ENCODE peak calls at places on chromosomes 13 and 19, in six cellular contexts. N, P, I, A, F and K are unnamed samples.

GRCh38 chr13:59145381-59145780 is 1018.3 kb downstream of the DIAPH3 start:
- DNase-seq in N (no peak), P (no peak), I (no peak), A (no peak), F (no peak), K (no peak)

GRCh38 chr13:28128926-28129325 is 9.4 kb upstream of the PAN3 start:
- DNase-seq in N (no peak), P (no peak), I (no peak), A (no peak), F (no peak), K (no peak)

GRCh38 chr19:43780706-43781525 is at the start of gene KCNN4:
- DNase-seq in N (peak; percentile 85), P (no peak), I (peak; percentile 77), A (peak; percentile 54), F (no peak), K (no peak)

GRCh38 chr19:46133101-46133627 is 8.7 kb upstream of the IGFL3 start:
- DNase-seq in N (peak; percentile 81), P (peak; percentile 83), I (peak; percentile 58), A (peak; percentile 96), F (peak; percentile 88), K (no peak)

GRCh38 chr19:50067575-50067974 is 41.8 kb downstream of the ZNF473 start:
- DNase-seq in N (no peak), P (no peak), I (no peak), A (no peak), F (no peak), K (no peak)

GRCh38 chr13:96781141-96781540 is 213.1 kb downstream of the OXGR1 start:
- DNase-seq in N (no peak), P (no peak), I (peak; percentile 66), A (no peak), F (no peak), K (no peak)

GRCh38 chr19:32458500-32459123 is 53.0 kb downstream of the DPY19L3 start:
- DNase-seq in N (peak; percentile 2), P (no peak), I (no peak), A (no peak), F (no peak), K (no peak)

GRCh38 chr19:50191270-50191669 is 12.2 kb upstream of the MYH14 start:
- DNase-seq in N (no peak), P (no peak), I (no peak), A (peak; percentile 4), F (no peak), K (no peak)

GRCh38 chr19:55640043-55640576 is 692 bp upstream of the ZNF580 start:
- DNase-seq in N (peak; percentile 93), P (peak; percentile 50), I (no peak), A (peak; percentile 75), F (peak; percentile 80), K (no peak)

GRCh38 chr19:14536926-14537692 is 7.7 kb downstream of the TECR start:
- DNase-seq in N (peak; percentile 50), P (peak; percentile 95), I (peak; percentile 88), A (peak; percentile 55), F (peak; percentile 98), K (peak; percentile 77)

GRCh38 chr19:21101511-21102242 is 19.7 kb downstream of the ZNF714 start:
- DNase-seq in N (peak; percentile 16), P (no peak), I (no peak), A (no peak), F (no peak), K (no peak)

GRCh38 chr13:27172495-27172842 is 858 bp upstream of the USP12 start:
- DNase-seq in N (peak; percentile 78), P (no peak), I (peak; percentile 43), A (no peak), F (no peak), K (peak; percentile 18)

GRCh38 chr13:43572601-43573360 is 214.0 kb downstream of the ENOX1 start:
- DNase-seq in N (peak; percentile 91), P (peak; percentile 29), I (peak; percentile 62), A (no peak), F (no peak), K (no peak)

GRCh38 chr19:40141546-40141945 is 49.7 kb upstream of the MAP3K10 start:
- DNase-seq in N (no peak), P (no peak), I (no peak), A (peak; percentile 34), F (no peak), K (no peak)

GRCh38 chr19:55563261-55563690 is 17.4 kb downstream of the ZNF579 start:
- DNase-seq in N (peak; percentile 60), P (no peak), I (no peak), A (no peak), F (no peak), K (no peak)

GRCh38 chr13:93318538-93318937 is 91.9 kb downstream of the GPC6 start:
- DNase-seq in N (peak; percentile 42), P (no peak), I (peak; percentile 21), A (peak; percentile 38), F (no peak), K (no peak)

GRCh38 chr19:9789066-9789465 is 20.5 kb upstream of the ZNF846 start:
- DNase-seq in N (no peak), P (no peak), I (no peak), A (no peak), F (peak; percentile 43), K (no peak)

GRCh38 chr13:80022146-80022545 is 318.8 kb downstream of the SPRY2 start:
- DNase-seq in N (no peak), P (no peak), I (no peak), A (no peak), F (no peak), K (no peak)

GRCh38 chr13:98468352-98468751 is 108.6 kb downstream of the STK24 start:
- DNase-seq in N (no peak), P (no peak), I (no peak), A (no peak), F (no peak), K (no peak)

GRCh38 chr19:5644051-5644450 is 21.2 kb downstream of the SAFB start:
- DNase-seq in N (peak; percentile 50), P (no peak), I (no peak), A (no peak), F (no peak), K (no peak)
- H3K79me2 ChIP-seq in N (peaks cover 95% of the 10 kb centered on the region), P (peaks cover 89% of the 10 kb centered on the region), I (peaks cover 86% of the 10 kb centered on the region), A (peaks cover 72% of the 10 kb centered on the region), F (peaks cover 12% of the 10 kb centered on the region), K (peaks cover 93% of the 10 kb centered on the region)

GRCh38 chr19:2756921-2757881 is 17.4 kb upstream of the SLC39A3 start:
- DNase-seq in N (no peak), P (no peak), I (no peak), A (no peak), F (no peak), K (no peak)

GRCh38 chr19:2755811-2756210 is 16.0 kb upstream of the SLC39A3 start:
- DNase-seq in N (no peak), P (no peak), I (no peak), A (no peak), F (no peak), K (no peak)

GRCh38 chr19:2755448-2755705 is 15.6 kb upstream of the SLC39A3 start:
- DNase-seq in N (no peak), P (no peak), I (no peak), A (no peak), F (no peak), K (no peak)

GRCh38 chr19:2754659-2755447 is 15.0 kb upstream of the SLC39A3 start:
- DNase-seq in N (no peak), P (no peak), I (no peak), A (no peak), F (no peak), K (no peak)

GRCh38 chr19:2756477-2756876 is 16.7 kb upstream of the SLC39A3 start:
- DNase-seq in N (no peak), P (no peak), I (no peak), A (no peak), F (no peak), K (no peak)
- H3K9ac ChIP-seq in N (no peak overlapping the region), P (no peak overlapping the region), I (no peak overlapping the region), A (no peak overlapping the region), F (no peak overlapping the region), K (no peak overlapping the region)

DNA sequence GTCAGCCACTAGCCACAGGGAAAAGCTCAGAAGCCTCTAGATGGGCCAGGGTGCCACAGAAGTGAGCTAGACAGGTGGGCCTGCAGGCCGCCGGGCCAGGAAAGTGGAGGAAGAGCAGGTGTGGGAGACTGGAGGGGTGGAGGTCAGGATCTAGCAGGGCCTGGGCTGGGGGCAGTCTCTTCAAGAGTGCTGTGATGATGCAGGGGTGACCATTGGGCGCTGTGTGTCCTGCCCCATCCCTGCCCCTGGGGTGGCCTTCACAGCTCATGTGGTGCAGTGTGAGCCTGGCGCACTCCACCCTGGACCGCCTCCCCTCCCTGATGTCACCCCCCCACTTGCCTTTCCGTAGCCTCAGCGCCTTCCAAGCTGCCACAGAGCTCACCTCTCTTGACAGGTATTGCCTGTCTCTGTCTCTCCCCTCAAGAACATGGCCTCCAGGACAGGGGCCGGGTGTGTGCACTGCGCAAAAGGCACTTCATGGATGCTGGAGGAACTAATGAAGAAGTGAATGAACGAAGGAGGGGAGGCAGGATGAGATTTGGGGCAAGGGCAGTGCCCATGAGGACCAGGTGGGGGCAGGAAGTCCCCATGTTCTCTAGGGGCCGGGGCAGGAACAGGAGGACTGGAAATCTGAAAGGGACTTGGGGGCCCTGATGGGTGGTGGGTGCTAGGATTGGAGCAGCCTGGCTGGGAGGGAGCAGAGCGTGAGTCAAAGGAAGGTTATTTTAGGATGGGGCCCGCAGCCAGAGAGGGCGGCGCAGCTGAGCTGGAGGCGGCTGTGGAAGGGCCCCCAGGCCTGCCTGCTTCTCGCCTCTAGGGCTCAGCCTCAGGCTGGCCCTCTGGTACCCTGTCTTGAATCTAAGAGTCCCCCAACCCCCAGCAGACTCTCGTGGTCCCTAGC is 6.6 kb downstream of the SSBP4 start:
- DNase-seq in N (peak; percentile 93), P (no peak), I (no peak), A (peak; percentile 59), F (no peak), K (no peak)
- H3K79me2 ChIP-seq in N (peaks cover 88% of the 10 kb centered on the region), P (peaks cover 8% of the 10 kb centered on the region), I (peaks cover 39% of the 10 kb centered on the region), A (peaks cover 62% of the 10 kb centered on the region), F (no peaks in the 10 kb centered on the region), K (peaks cover 65% of the 10 kb centered on the region)

GRCh38 chr13:39410089-39410901 is 192.7 kb downstream of the LHFPL6 start:
- DNase-seq in N (peak; percentile 76), P (no peak), I (no peak), A (peak; percentile 68), F (no peak), K (no peak)

GRCh38 chr13:39408512-39408911 is 194.5 kb downstream of the LHFPL6 start:
- DNase-seq in N (no peak), P (no peak), I (no peak), A (no peak), F (no peak), K (no peak)

GRCh38 chr13:39415003-39415402 is 188.0 kb downstream of the LHFPL6 start:
- DNase-seq in N (peak; percentile 6), P (no peak), I (no peak), A (peak; percentile 72), F (no peak), K (no peak)

GRCh38 chr13:39414339-39414738 is 188.7 kb downstream of the LHFPL6 start:
- DNase-seq in N (no peak), P (no peak), I (no peak), A (no peak), F (no peak), K (no peak)

DNA sequence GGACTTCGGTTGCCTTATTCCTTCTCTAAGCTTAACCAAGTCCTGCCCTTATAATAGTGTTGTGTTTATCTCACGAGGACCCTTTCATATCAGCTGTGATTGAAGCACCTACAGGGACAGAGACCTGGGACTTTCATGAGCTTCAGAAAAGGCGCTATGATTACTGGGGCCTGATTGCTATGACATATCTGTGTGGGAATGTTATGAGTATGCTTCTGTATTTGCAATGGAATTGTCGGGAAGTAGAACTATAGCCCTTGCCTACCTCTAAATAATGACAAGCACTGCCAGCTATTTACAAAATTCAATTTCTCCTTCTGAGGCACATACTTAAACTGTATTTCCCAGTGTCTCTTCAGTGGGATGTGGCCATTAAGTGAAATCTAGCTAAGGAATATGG is 191.5 kb downstream of the LHFPL6 start:
- DNase-seq in N (peak; percentile 9), P (no peak), I (no peak), A (no peak), F (no peak), K (no peak)
- H3K9ac ChIP-seq in N (no peak overlapping the region), P (no peak overlapping the region), I (no peak overlapping the region), A (no peak overlapping the region), F (no peak overlapping the region), K (no peak overlapping the region)

GRCh38 chr13:108980237-108980636 is 350.8 kb downstream of the MYO16 start:
- DNase-seq in N (no peak), P (no peak), I (no peak), A (peak; percentile 37), F (no peak), K (no peak)
- H3K79me2 ChIP-seq in N (no peaks in the 10 kb centered on the region), P (no peaks in the 10 kb centered on the region), I (no peaks in the 10 kb centered on the region), A (no peaks in the 10 kb centered on the region), F (no peaks in the 10 kb centered on the region), K (no peaks in the 10 kb centered on the region)